ENCODE peak calls at places on chromosome X, in six cellular contexts. Q, O, K, U, A and C are unnamed samples.

GRCh38 chrX:20011608-20012007 is 20.7 kb upstream of the BCLAF3 start:
- DNase-seq in Q (no peak), O (no peak), K (no peak), U (no peak), A (no peak), C (no peak)

GRCh38 chrX:145817299-145817665 is 347 bp upstream of the SLITRK2 start:
- DNase-seq in Q (no peak), O (no peak), K (no peak), U (no peak), A (no peak), C (no peak)

GRCh38 chrX:129736491-129736890 is 2.3 kb upstream of the XPNPEP2 start:
- DNase-seq in Q (no peak), O (no peak), K (no peak), U (no peak), A (no peak), C (no peak)

GRCh38 chrX:45986971-45987370 is 558.2 kb downstream of the ZNF674 start:
- DNase-seq in Q (peak), O (no peak), K (no peak), U (no peak), A (peak), C (no peak)

GRCh38 chrX:21840199-21840557 is 761 bp downstream of the MBTPS2 start:
- DNase-seq in Q (no peak), O (no peak), K (no peak), U (no peak), A (no peak), C (no peak)

GRCh38 chrX:16882188-16882587 is 12.0 kb upstream of the RBBP7 start:
- DNase-seq in Q (peak), O (no peak), K (no peak), U (no peak), A (peak), C (peak)

GRCh38 chrX:11040976-11041375 is 70.2 kb upstream of the HCCS start:
- DNase-seq in Q (no peak), O (no peak), K (no peak), U (no peak), A (no peak), C (no peak)

GRCh38 chrX:106726485-106727437 is at the start of gene RNF128:
- DNase-seq in Q (peak), O (no peak), K (peak), U (no peak), A (peak), C (no peak)

GRCh38 chrX:106404512-106404911 is 207.3 kb upstream of the RADX start:
- DNase-seq in Q (no peak), O (no peak), K (no peak), U (no peak), A (peak), C (no peak)

GRCh38 chrX:39850630-39851152 is 247.1 kb downstream of the BCOR start:
- DNase-seq in Q (no peak), O (no peak), K (no peak), U (no peak), A (no peak), C (no peak)

GRCh38 chrX:118637997-118638396 is 89.4 kb upstream of the IL13RA1 start:
- DNase-seq in Q (peak), O (no peak), K (no peak), U (no peak), A (peak), C (no peak)

GRCh38 chrX:65705439-65705838 is 38.0 kb downstream of the MSN start:
- DNase-seq in Q (no peak), O (no peak), K (no peak), U (no peak), A (no peak), C (no peak)

GRCh38 chrX:77014655-77015377 is 432.4 kb upstream of the FGF16 start:
- DNase-seq in Q (peak), O (no peak), K (no peak), U (no peak), A (no peak), C (no peak)

GRCh38 chrX:108415891-108416290 is 22.3 kb downstream of the COL4A6 start:
- DNase-seq in Q (no peak), O (no peak), K (no peak), U (no peak), A (no peak), C (no peak)

GRCh38 chrX:46125139-46125538 is 420.1 kb downstream of the ZNF674 start:
- DNase-seq in Q (no peak), O (no peak), K (no peak), U (no peak), A (no peak), C (no peak)

DNA sequence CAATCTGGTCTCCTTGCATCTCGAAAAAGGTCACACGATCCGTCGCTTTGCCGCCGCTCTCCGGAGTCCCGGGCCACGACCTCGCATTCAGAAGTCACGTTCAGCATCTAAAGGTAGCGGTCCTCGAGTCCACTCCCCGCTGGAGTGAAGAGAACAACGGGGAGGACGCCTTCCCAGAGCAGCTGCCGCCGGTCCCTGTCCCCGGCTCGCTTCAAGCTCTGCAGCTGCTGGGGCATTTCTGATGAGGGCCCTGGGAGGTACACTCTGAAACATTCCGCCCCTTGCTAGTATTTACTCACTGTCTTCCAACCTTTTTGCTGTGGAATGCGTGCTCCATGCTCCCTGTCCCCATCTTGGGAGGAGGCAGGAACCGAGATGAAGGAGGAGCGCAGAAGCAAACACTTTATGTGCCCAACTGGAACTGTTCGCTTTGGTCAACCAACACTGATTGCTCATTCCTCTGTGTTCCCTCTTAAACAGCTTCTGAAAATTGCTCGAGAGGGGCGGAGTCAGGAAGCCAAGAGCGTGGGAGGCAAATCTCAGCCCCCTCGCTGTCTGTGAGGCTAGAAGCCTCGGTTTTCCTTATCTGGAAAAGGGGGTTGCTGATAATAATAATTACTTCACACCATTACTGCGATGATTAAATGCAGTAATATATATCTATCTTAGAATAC is 6.4 kb upstream of the VAMP7 start:
- DNase-seq in Q (no peak), O (no peak), K (no peak), U (no peak), A (no peak), C (no peak)
- H3K4me3 ChIP-seq in Q (peak), O (peak), K (no peak), U (no peak), A (peak), C (peak)

GRCh38 chrX:2883770-2884169 is 45.4 kb downstream of the ARSD start:
- DNase-seq in Q (no peak), O (no peak), K (no peak), U (no peak), A (no peak), C (no peak)
- H3K27ac ChIP-seq in Q (no peak), O (no peak), K (no peak), U (no peak), A (no peak), C (no peak)

DNA sequence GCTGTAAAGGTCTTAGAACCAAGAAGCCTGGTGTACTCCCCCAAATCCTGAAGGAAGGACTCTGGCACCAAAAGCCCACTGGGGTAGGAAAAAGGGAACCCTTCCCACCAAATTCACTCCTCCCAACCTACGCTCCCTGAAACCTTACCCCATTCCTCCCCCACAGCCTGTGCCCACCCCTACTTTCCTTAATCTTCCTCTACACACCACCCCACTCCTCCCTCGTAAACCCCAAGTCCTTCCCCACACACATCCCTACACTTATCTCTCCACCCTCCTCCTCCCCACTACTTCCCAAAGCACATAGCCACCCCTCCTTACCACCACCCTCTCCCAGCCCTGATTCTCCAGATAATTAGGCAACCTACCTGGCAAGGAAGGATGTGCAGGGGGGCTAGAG is 1.7 kb downstream of the ZMYM3 start:
- DNase-seq in Q (no peak), O (no peak), K (no peak), U (no peak), A (peak), C (no peak)
- H3K4me3 ChIP-seq in Q (no peak), O (peak), K (no peak), U (no peak), A (no peak), C (no peak)

GRCh38 chrX:115939636-115940160 is 230.8 kb upstream of the AGTR2 start:
- DNase-seq in Q (no peak), O (no peak), K (no peak), U (no peak), A (no peak), C (no peak)

GRCh38 chrX:115941388-115941787 is 229.2 kb upstream of the AGTR2 start:
- DNase-seq in Q (no peak), O (no peak), K (no peak), U (no peak), A (no peak), C (no peak)

GRCh38 chrX:115939070-115939469 is 231.5 kb upstream of the AGTR2 start:
- DNase-seq in Q (no peak), O (no peak), K (no peak), U (no peak), A (no peak), C (no peak)

GRCh38 chrX:115940348-115940747 is 230.2 kb upstream of the AGTR2 start:
- DNase-seq in Q (no peak), O (no peak), K (no peak), U (no peak), A (no peak), C (no peak)

DNA sequence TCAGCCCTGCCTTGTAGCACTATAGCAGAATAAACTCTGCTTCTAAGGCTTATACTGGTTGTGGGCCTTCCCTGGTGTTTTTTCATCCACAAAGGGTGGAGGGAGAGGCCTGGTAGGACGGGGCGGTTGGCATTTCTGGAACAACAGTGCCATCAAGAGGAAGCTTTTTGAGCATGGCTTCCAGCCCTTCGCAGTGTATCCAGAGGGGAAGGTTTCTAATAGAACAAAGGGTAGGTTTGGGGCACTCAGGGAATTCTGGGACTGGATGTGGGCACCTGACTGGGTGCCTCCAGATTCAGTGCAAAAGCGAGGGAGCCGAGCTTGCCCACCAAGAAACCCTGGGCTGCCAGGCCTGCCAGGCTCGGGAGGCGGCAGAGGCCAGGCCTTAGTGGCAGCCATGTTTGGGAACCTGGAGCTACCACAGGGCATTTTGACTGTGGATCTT is 229.6 kb upstream of the AGTR2 start:
- DNase-seq in Q (peak), O (no peak), K (peak), U (peak), A (peak), C (no peak)
- H3K27ac ChIP-seq in Q (no peak), O (no peak), K (no peak), U (no peak), A (no peak), C (no peak)

DNA sequence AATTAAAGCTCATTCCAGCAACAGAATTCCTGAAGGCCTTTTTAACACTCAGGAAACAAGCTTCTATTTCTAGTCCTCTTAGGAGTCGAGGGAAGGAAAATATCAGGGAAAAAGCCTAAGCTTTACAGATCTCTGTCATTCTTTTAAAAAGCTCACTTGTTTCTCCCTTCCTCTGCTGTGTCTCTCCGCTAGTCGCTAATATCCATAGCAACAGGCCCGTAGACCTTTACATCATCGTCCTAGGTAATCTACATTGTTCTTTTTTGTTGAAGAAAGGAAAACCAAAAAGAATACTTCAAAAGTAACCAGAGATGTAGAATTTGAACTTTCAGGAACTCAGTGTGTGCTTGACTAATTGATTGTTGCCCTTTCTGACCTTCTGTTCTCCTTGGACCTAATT is 45.9 kb upstream of the MTMR1 start:
- DNase-seq in Q (no peak), O (no peak), K (no peak), U (no peak), A (no peak), C (no peak)
- H3K4me3 ChIP-seq in Q (no peak), O (no peak), K (no peak), U (no peak), A (no peak), C (no peak)

GRCh38 chrX:154401045-154401799 is 3.0 kb downstream of the RPL10 start:
- DNase-seq in Q (peak), O (no peak), K (no peak), U (peak), A (no peak), C (no peak)
- H3K27ac ChIP-seq in Q (no peak), O (no peak), K (no peak), U (no peak), A (no peak), C (no peak)